ENCODE peak calls at places on chromosomes 4 and X, in eight cellular contexts. V is heart right ventricle; Y is GM04504; T is upper lobe of left lung; N is aorta; F is activated gamma-delta T cell treated with anti-CD3 and anti-CD28 coated beads, Interleukin-2, amount 50 U/mL, for 16 hours; G is stimulated activated CD8-positive, alpha-beta memory T cell treated with anti-CD3 and anti-CD28 coated beads, Interleukin-15, amount 100 ng/mL, for 4 hours; H is neural progenitor cell. E is an unnamed sample.

GRCh38 chrX:136204571-136204970 is 46.6 kb downstream of the MAP7D3 start:
- DNase-seq in H (peak; percentile 3), Y (peak; percentile 67), N (peak; percentile 68), G (no peak), T (no peak), F (no peak), V (peak; percentile 64), E (peak; percentile 73)

GRCh38 chr4:86626066-86626465 is 32.0 kb downstream of the PTPN13 start:
- DNase-seq in F (no peak), N (no peak), Y (no peak), G (no peak), V (no peak), T (no peak), H (no peak), E (no peak)

GRCh38 chr4:77582151-77582550 is 23.5 kb upstream of the CXCL13 start:
- DNase-seq in T (no peak), V (no peak), H (no peak), N (no peak), Y (no peak), G (no peak), F (no peak), E (no peak)

GRCh38 chr4:20266215-20267082 is 14.7 kb downstream of the SLIT2 start:
- DNase-seq in T (no peak), Y (no peak), G (no peak), H (no peak), V (no peak), F (no peak), N (peak; percentile 55), E (no peak)

GRCh38 chr4:108360857-108361820 is 192.4 kb upstream of the LEF1 start:
- DNase-seq in T (no peak), G (no peak), Y (peak; percentile 76), V (peak; percentile 5), H (peak; percentile 43), N (no peak), F (no peak), E (no peak)

GRCh38 chr4:158850800-158851644 is 82.2 kb downstream of the FNIP2 start:
- DNase-seq in T (no peak), V (no peak), Y (no peak), F (no peak), H (no peak), N (no peak), G (no peak), E (peak; percentile 24)

GRCh38 chr4:74549936-74550335 is 105.0 kb downstream of the AREG start:
- DNase-seq in N (no peak), H (no peak), T (no peak), Y (no peak), F (no peak), G (no peak), V (no peak), E (no peak)

GRCh38 chrX:39140581-39140980 is 339.3 kb downstream of the MID1IP1 start:
- DNase-seq in H (no peak), V (no peak), T (no peak), G (no peak), F (no peak), Y (no peak), N (no peak), E (no peak)

GRCh38 chr4:7348946-7349900 is 85.5 kb downstream of the PSAPL1 start:
- DNase-seq in G (no peak), F (no peak), N (no peak), Y (no peak), H (no peak), T (peak; percentile 95), V (no peak), E (no peak)

GRCh38 chr4:7041851-7042696 is 1.1 kb upstream of the TADA2B start:
- DNase-seq in G (no peak), V (peak; percentile 70), Y (peak; percentile 33), T (peak; percentile 71), H (peak; percentile 14), F (no peak), N (peak; percentile 86), E (peak; percentile 49)

GRCh38 chrX:54482839-54483593 is 13.0 kb downstream of the FGD1 start:
- DNase-seq in T (no peak), Y (no peak), G (no peak), F (no peak), H (peak; percentile 28), V (no peak), N (peak; percentile 52), E (no peak)

GRCh38 chrX:29044802-29045201 is 457.6 kb downstream of the IL1RAPL1 start:
- DNase-seq in V (no peak), F (no peak), N (no peak), Y (no peak), G (no peak), H (no peak), T (no peak), E (no peak)

GRCh38 chr4:92387459-92388069 is 83.8 kb downstream of the GRID2 start:
- DNase-seq in G (no peak), N (no peak), H (peak; percentile 57), F (no peak), T (no peak), V (peak; percentile 3), Y (peak; percentile 2), E (peak; percentile 42)

GRCh38 chr4:184765473-184766346 is 31.8 kb upstream of the CENPU start:
- DNase-seq in V (no peak), N (no peak), G (no peak), Y (no peak), F (no peak), T (no peak), H (peak; percentile 25), E (no peak)

E was measured in small intestine.